ENCODE peak calls at places on chromosomes 11 and 22, in seven cellular contexts. N is GM23338; T is endodermal cell; A is stimulated activated CD8-positive, alpha-beta memory T cell treated with anti-CD3 and anti-CD28 coated beads, Interleukin-2, amount 100 ng/mL, for 48 hours; H is vagina; D is MV-4-11; O is activated CD4-positive, alpha-beta memory T cell treated with anti-CD3 and anti-CD28 coated beads, Interleukin-2, amount 10 ng/mL, durations not matched to agents 7 days and 5 days. V is an unnamed sample.

GRCh38 chr11:119664063-119664572 is 64.9 kb downstream of the NECTIN1 start:
- DNase-seq in O (no peak), A (no peak), H (no peak), T (no peak), D (no peak), N (peak; percentile 61), V (no peak)

GRCh38 chr11:58914821-58915543 is 24.3 kb upstream of the GLYATL1 start:
- DNase-seq in H (no peak), D (no peak), O (no peak), N (no peak), T (no peak), A (no peak), V (no peak)

GRCh38 chr11:77510095-77510494 is 36.2 kb upstream of the PAK1 start:
- DNase-seq in D (no peak), N (no peak), H (no peak), O (no peak), A (no peak), T (no peak), V (no peak)

GRCh38 chr22:44876921-44877320 is 124.5 kb downstream of the ARHGAP8 start:
- DNase-seq in T (peak; percentile 19), N (no peak), O (no peak), A (no peak), D (no peak), H (no peak), V (peak; percentile 7)

GRCh38 chr22:37196539-37197450 is 8.7 kb upstream of the C1QTNF6 start:
- DNase-seq in N (no peak), D (no peak), T (no peak), H (no peak), O (no peak), A (no peak), V (peak; percentile 92)

GRCh38 chr11:2517386-2518064 is 72.7 kb downstream of the KCNQ1 start:
- DNase-seq in A (no peak), H (peak; percentile 72), T (peak; percentile 35), N (no peak), O (peak; percentile 14), D (no peak), V (peak; percentile 10)

GRCh38 chr11:112128483-112129121 is 35.3 kb downstream of the IL18 start:
- DNase-seq in N (no peak), D (no peak), O (no peak), T (no peak), H (no peak), A (no peak), V (no peak)

GRCh38 chr22:44970291-44970690 is 39.5 kb downstream of the PHF21B start:
- DNase-seq in D (no peak), N (no peak), A (no peak), O (no peak), T (no peak), H (no peak), V (no peak)

GRCh38 chr11:108069947-108070346 is 51.4 kb upstream of the ACAT1 start:
- DNase-seq in H (no peak), D (peak; percentile 3), T (no peak), A (no peak), O (no peak), N (no peak), V (no peak)

GRCh38 chr11:27158763-27159679 is 118.4 kb downstream of the BBOX1 start:
- DNase-seq in O (no peak), D (peak; percentile 53), A (no peak), T (peak; percentile 76), N (peak; percentile 84), H (no peak), V (peak; percentile 55)

GRCh38 chr11:101043940-101044339 is 85.7 kb downstream of the PGR start:
- DNase-seq in T (no peak), O (no peak), D (no peak), N (no peak), A (no peak), H (no peak), V (no peak)

GRCh38 chr11:70889411-70889810 is 363.0 kb downstream of the SHANK2 start:
- DNase-seq in N (no peak), A (no peak), T (no peak), D (no peak), O (no peak), H (no peak), V (no peak)

GRCh38 chr11:36311926-36312592 is 16.0 kb downstream of the PRR5L start:
- DNase-seq in H (no peak), N (no peak), T (no peak), D (no peak), A (no peak), O (no peak), V (no peak)

GRCh38 chr22:26239561-26239960 is 70.3 kb downstream of the SEZ6L start:
- DNase-seq in A (no peak), D (no peak), N (no peak), O (no peak), T (no peak), H (peak; percentile 44), V (no peak)

GRCh38 chr22:36299295-36299694 is 46.4 kb downstream of the APOL1 start:
- DNase-seq in T (no peak), D (no peak), O (no peak), H (no peak), A (no peak), N (no peak), V (no peak)

GRCh38 chr22:17871726-17872458 is 97.6 kb upstream of the BID start:
- DNase-seq in N (no peak), A (no peak), H (no peak), O (no peak), T (no peak), D (no peak), V (no peak)

GRCh38 chr11:69385832-69386415 is 92.0 kb downstream of the MYEOV start:
- DNase-seq in H (no peak), O (no peak), D (no peak), A (no peak), N (no peak), T (peak; percentile 24), V (peak; percentile 9)

GRCh38 chr11:123357353-123357989 is 72.6 kb upstream of the GRAMD1B start:
- DNase-seq in A (peak; percentile 5), T (no peak), D (no peak), N (peak; percentile 11), O (no peak), H (no peak), V (no peak)

GRCh38 chr11:100726709-100727108 is 39.6 kb downstream of the ARHGAP42 start:
- DNase-seq in D (no peak), N (peak; percentile 62), T (peak; percentile 48), H (no peak), A (no peak), O (no peak), V (no peak)

GRCh38 chr22:19526076-19526701 is 2.0 kb upstream of the CLDN5 start:
- DNase-seq in T (peak; percentile 42), N (no peak), H (no peak), O (no peak), A (no peak), D (no peak), V (no peak)

GRCh38 chr11:30990625-30991348 is 378.8 kb downstream of the DCDC1 start:
- DNase-seq in N (no peak), H (no peak), A (no peak), T (no peak), O (no peak), D (no peak), V (no peak)

GRCh38 chr11:101428918-101429317 is 154.9 kb downstream of the TRPC6 start:
- DNase-seq in N (peak; percentile 74), D (peak; percentile 27), T (peak; percentile 74), O (no peak), A (no peak), H (no peak), V (no peak)

GRCh38 chr11:92390783-92391182 is 166.2 kb downstream of the FAT3 start:
- DNase-seq in O (no peak), A (no peak), N (no peak), D (no peak), H (no peak), T (no peak), V (no peak)

GRCh38 chr11:94602430-94603372 is 35.5 kb downstream of the PIWIL4 start:
- DNase-seq in N (peak; percentile 71), D (peak; percentile 86), O (peak; percentile 34), A (no peak), T (no peak), H (no peak), V (peak; percentile 60)

GRCh38 chr11:17414317-17414737 is 25.9 kb upstream of the KCNJ11 start:
- DNase-seq in D (no peak), H (no peak), N (no peak), T (no peak), A (no peak), O (peak; percentile 33), V (no peak)

GRCh38 chr11:27464155-27464759 is 8.3 kb downstream of the LGR4 start:
- DNase-seq in N (peak; percentile 55), O (no peak), T (no peak), H (no peak), A (no peak), D (peak; percentile 47), V (no peak)

GRCh38 chr11:28209906-28210305 is 101.7 kb downstream of the METTL15 start:
- DNase-seq in H (no peak), N (no peak), A (no peak), O (no peak), T (no peak), D (no peak), V (no peak)

GRCh38 chr22:19714320-19715252 is at the start of gene SEPTIN5:
- DNase-seq in O (no peak), A (no peak), T (no peak), H (no peak), N (no peak), D (no peak), V (peak; percentile 51)

V was measured in ovary.